ENCODE peak calls at places on chromosomes 12 and 14, in four cellular contexts. S, Y, I and V are unnamed samples.

GRCh38 chr14:61281186-61281676 is at the start of gene TMEM30B:
- DNase-seq in S (no peak), Y (peak; percentile 99), I (no peak), V (peak; percentile 33)

GRCh38 chr14:76450476-76450875 is 74.5 kb downstream of the ESRRB start:
- DNase-seq in S (no peak), Y (no peak), I (no peak), V (no peak)

GRCh38 chr12:98440165-98440581 is 75.2 kb upstream of the TMPO start:
- DNase-seq in S (no peak), Y (peak; percentile 60), I (peak; percentile 37), V (no peak)

GRCh38 chr12:51389302-51389999 is 1.8 kb downstream of the GALNT6 start:
- DNase-seq in S (no peak), Y (peak; percentile 78), I (no peak), V (no peak)

GRCh38 chr14:25607095-25607657 is 557.2 kb upstream of the STXBP6 start:
- DNase-seq in S (no peak), Y (no peak), I (no peak), V (no peak)

GRCh38 chr12:111578276-111578970 is 20.7 kb downstream of the ATXN2 start:
- DNase-seq in S (no peak), Y (peak; percentile 84), I (no peak), V (no peak)

GRCh38 chr14:104694475-104694950 is 5.1 kb downstream of the INF2 start:
- DNase-seq in S (no peak), Y (no peak), I (no peak), V (no peak)

GRCh38 chr12:103848132-103848531 is 7.1 kb upstream of the NT5DC3 start:
- DNase-seq in S (no peak), Y (peak; percentile 51), I (no peak), V (no peak)

GRCh38 chr12:113777751-113778150 is 188.4 kb downstream of the RBM19 start:
- DNase-seq in S (no peak), Y (peak; percentile 28), I (no peak), V (no peak)

GRCh38 chr12:120724720-120725119 is 906 bp upstream of the ACADS start:
- DNase-seq in S (no peak), Y (no peak), I (no peak), V (no peak)

GRCh38 chr12:64612843-64613242 is 2.5 kb downstream of the RASSF3 start:
- DNase-seq in S (no peak), Y (no peak), I (no peak), V (no peak)

GRCh38 chr12:64088431-64089349 is 133.4 kb downstream of the KICS2 start:
- DNase-seq in S (peak; percentile 91), Y (peak; percentile 98), I (peak; percentile 35), V (no peak)

DNA sequence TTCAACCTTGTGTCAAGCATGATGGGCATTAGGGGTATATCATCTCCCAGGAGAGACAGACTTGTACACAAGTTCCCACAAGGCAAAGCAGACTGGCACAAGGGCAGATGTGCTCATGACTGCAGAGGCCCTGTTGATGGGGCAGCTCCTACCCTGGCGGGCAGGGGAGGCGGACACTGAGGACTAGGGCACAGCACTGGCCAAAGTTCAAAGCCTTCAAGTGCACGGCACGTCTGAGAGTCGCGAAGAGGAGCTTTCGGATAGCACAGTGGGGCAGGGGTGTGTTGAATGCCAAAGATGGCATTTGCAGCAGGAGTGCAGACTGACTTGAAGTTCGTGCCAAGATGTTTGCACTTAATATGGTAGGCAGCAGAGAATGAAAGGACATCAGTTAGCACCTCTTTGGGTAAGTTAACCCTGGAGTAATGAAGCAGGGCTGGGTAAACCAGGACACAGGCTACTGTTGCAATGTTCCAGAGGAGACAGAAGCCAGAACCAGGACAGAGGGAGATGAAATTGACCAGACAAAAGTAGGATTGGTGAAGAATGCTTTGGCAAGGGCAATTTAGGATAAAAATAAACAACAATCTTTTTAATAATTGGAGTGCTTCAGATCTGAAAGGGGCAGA is 6.7 kb upstream of the EML1 start:
- DNase-seq in S (no peak), Y (no peak), I (no peak), V (no peak)
- TF ChIP-seq CTCF in S (no peak), Y (no peak), I (no peak), V (no peak)

GRCh38 chr14:22837750-22838538 is 1.6 kb downstream of the MMP14 start:
- DNase-seq in S (no peak), Y (peak; percentile 51), I (peak; percentile 68), V (no peak)

GRCh38 chr14:22835505-22835904 is 880 bp upstream of the MMP14 start:
- DNase-seq in S (no peak), Y (no peak), I (no peak), V (no peak)

GRCh38 chr14:22838631-22839041 is 2.3 kb downstream of the MMP14 start:
- DNase-seq in S (no peak), Y (no peak), I (no peak), V (no peak)

GRCh38 chr14:22836301-22837058 is at the start of gene MMP14:
- DNase-seq in S (no peak), Y (peak; percentile 65), I (peak; percentile 80), V (no peak)

GRCh38 chr14:22837059-22837749 is 819 bp downstream of the MMP14 start:
- DNase-seq in S (no peak), Y (peak; percentile 63), I (peak; percentile 41), V (no peak)
- H3K27ac ChIP-seq in S (peak overlapping the region; percentile 48), Y (peak overlapping the region; percentile 47), I (peak overlapping the region; percentile 100), V (no peak overlapping the region)

DNA sequence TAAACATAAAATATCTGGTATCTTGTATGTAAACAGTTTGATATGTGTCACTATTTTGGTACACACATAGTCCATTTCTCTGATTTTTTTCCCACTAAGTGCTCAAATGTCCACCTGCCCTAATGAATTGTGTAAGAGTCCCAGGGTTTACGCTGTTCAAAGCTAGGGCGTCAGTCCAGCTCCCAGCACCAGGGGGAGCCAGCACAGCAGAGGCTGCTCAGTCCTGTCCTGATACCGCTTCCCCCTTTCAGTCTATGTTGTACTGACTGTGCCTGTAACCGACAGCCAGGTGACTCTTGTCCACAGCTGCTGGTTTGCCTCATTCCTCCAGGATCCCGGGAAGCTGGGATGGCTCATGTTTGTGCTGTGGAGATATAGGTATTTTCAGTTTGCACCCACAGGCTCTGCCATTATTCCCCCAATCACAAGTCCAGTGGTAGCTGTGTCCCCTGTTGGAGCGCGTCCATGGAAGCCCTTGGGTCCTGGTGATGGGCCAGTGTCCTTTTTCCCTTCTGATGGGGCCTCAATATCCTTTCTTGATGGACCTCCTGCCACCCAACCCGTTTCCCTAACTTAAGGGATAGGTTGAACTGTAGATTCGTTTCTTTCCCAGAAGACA is 242.0 kb downstream of the NEDD1 start:
- DNase-seq in S (peak; percentile 29), Y (peak; percentile 60), I (peak; percentile 16), V (no peak)
- TF ChIP-seq CTCF in S (peak; percentile 47), Y (peak; percentile 84), I (peak; percentile 41), V (peak; percentile 46)

DNA sequence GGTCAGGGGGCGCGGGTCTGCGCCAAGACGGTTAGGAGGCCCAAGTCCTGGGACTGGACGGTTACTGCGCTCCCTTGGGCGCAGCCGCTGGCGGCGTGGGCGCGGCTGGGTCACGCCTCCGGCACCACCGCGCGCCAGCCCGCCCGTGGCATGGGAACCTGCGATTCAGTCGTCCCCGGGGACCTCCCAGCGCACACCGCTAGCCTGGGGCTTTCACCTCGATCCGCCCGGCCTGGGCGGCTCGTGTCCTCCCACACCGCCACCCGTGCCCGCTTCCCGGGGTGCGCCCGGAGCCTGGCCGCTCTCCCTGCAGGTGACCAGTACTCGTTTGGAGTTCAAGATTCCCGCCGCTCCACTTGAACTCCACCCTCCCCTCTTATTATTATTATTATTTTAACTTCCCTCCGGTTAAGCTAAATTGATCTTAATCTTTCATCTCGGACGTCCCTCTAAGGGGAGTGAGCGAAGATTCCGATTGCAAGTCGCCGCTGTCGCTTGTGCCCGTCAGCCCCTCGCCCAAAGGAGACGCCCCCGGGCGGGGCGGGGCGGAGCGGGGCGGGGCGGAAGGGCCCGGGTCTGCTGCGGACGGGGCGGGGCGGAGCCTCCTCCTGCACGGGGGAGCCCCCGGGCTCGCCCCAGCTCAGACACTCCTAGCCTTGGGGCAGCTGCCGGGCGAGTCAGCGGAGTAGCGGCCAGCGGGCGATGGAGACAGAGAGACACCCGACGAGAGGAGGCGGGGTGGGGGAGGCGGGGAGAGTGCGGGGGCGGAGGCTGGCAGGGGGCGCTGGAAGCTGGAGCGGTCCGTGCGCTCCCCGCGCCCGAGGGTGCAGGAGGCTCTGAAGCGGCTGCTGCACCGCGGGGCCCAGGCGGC is at the start of gene KCNMB4:
- DNase-seq in S (no peak), Y (peak; percentile 74), I (peak; percentile 28), V (peak; percentile 59)
- H3K27ac ChIP-seq in S (peak within 1 kb of the TSS; percentile 76), Y (no peak within 1 kb of the TSS), I (peak within 1 kb of the TSS; percentile 92), V (peak within 1 kb of the TSS; percentile 36)

DNA sequence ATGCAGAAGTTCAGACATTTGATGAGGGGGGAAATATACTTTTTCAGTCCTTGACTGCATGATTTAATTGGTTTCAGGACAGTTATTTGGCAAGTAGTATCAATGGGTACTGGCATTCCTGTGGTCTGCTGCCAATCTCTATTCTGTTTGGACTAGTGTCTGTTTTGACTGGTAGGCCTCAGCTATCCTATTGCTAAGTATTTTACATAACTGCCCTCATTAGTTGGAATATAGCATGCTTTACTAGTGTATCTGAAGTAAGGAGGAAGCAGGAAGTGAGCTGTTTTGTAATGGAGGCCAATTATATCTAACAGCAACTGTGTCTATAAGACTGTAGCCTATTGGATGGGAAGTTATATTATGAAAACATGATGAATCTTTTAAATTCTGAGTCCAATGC is 104.3 kb downstream of the FLRT2 start:
- DNase-seq in S (no peak), Y (no peak), I (no peak), V (no peak)
- TF ChIP-seq CTCF in S (no peak), Y (no peak), I (no peak), V (no peak)

DNA sequence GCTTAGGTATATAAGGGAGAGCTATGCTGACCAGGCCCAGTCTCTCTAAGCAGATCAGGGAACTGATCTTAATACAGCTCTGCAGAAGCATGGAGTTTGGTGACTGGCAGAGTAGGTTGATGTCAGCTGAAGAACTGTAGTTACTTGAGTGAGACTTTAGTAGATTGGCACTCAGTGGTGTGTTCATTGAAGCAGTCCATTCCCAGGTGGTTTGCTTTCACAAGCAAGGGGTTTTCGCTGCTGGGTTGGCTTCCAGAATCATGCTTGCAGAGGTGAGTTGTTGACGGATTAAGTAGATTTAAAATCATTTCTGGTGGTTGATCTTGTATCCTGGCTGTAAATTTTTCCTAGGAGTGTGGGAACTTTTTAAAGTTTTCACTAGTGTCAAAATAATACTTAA is 6.5 kb upstream of the DHRS7 start:
- DNase-seq in S (no peak), Y (no peak), I (no peak), V (no peak)
- H3K27ac ChIP-seq in S (no peak overlapping the region), Y (no peak overlapping the region), I (no peak overlapping the region), V (no peak overlapping the region)

GRCh38 chr12:67797316-67797741 is 148.8 kb downstream of the DYRK2 start:
- DNase-seq in S (no peak), Y (no peak), I (no peak), V (no peak)
- TF ChIP-seq CTCF in S (no peak), Y (no peak), I (no peak), V (no peak)